ENCODE peak calls at places on chromosomes 16 and 17, in six cellular contexts. One of them, this sample, is unnamed.
A peak's percentile ranks its signal among the peaks of the same experiment; 100 is the strongest.

GRCh38 chr17:80847506-80848230 is 144.0 kb upstream of the CHMP6 start:
- DNase-seq in IMR-90: no peak
- DNase-seq in GM04504: no peak
- DNase-seq in hypothalamus: no peak
- DNase-seq in AG10803: no peak
- DNase-seq in EL: no peak
- DNase-seq in this sample: peak; percentile 75

GRCh38 chr17:45857977-45858708 is 13.5 kb downstream of the SPPL2C start:
- DNase-seq in EL: peak; percentile 33
- DNase-seq in AG10803: peak; percentile 9
- DNase-seq in IMR-90: peak; percentile 12
- DNase-seq in hypothalamus: no peak
- DNase-seq in GM04504: no peak
- DNase-seq in this sample: no peak

GRCh38 chr16:67562526-67562917 is at the start of gene CTCF:
- DNase-seq in EL: peak; percentile 86
- DNase-seq in AG10803: peak; percentile 84
- DNase-seq in GM04504: no peak
- DNase-seq in hypothalamus: peak; percentile 82
- DNase-seq in IMR-90: peak; percentile 81
- DNase-seq in this sample: peak; percentile 85

GRCh38 chr17:34307110-34307509 is 12.1 kb upstream of the CCL8 start:
- DNase-seq in IMR-90: peak; percentile 71
- DNase-seq in AG10803: peak; percentile 88
- DNase-seq in hypothalamus: no peak
- DNase-seq in EL: peak; percentile 66
- DNase-seq in GM04504: no peak
- DNase-seq in this sample: no peak

GRCh38 chr16:72172105-72173034 is at the start of gene PMFBP1:
- DNase-seq in hypothalamus: peak; percentile 34
- DNase-seq in GM04504: peak; percentile 44
- DNase-seq in AG10803: peak; percentile 66
- DNase-seq in IMR-90: peak; percentile 59
- DNase-seq in EL: peak; percentile 76
- DNase-seq in this sample: peak; percentile 23

GRCh38 chr17:5943991-5944390 is 126.2 kb upstream of the WSCD1 start:
- DNase-seq in IMR-90: no peak
- DNase-seq in GM04504: no peak
- DNase-seq in AG10803: no peak
- DNase-seq in EL: no peak
- DNase-seq in hypothalamus: no peak
- DNase-seq in this sample: no peak

GRCh38 chr16:2977440-2977839 is 2.8 kb downstream of the PKMYT1 start:
- DNase-seq in GM04504: no peak
- DNase-seq in hypothalamus: no peak
- DNase-seq in AG10803: no peak
- DNase-seq in EL: no peak
- DNase-seq in IMR-90: no peak
- DNase-seq in this sample: no peak

GRCh38 chr17:44758414-44759095 is at the start of gene ADAM11:
- DNase-seq in EL: no peak
- DNase-seq in hypothalamus: no peak
- DNase-seq in GM04504: no peak
- DNase-seq in AG10803: no peak
- DNase-seq in IMR-90: no peak
- DNase-seq in this sample: peak; percentile 22

GRCh38 chr16:4344659-4345438 is 6.3 kb downstream of the PAM16 start:
- DNase-seq in GM04504: no peak
- DNase-seq in EL: no peak
- DNase-seq in IMR-90: peak; percentile 10
- DNase-seq in AG10803: no peak
- DNase-seq in hypothalamus: no peak
- DNase-seq in this sample: no peak

GRCh38 chr17:67136191-67137025 is 92.1 kb downstream of the CACNG1 start:
- DNase-seq in AG10803: no peak
- DNase-seq in GM04504: no peak
- DNase-seq in EL: peak; percentile 64
- DNase-seq in hypothalamus: no peak
- DNase-seq in IMR-90: peak; percentile 72
- DNase-seq in this sample: no peak

GRCh38 chr17:8857919-8858318 is 9.6 kb downstream of the PIK3R6 start:
- DNase-seq in AG10803: peak; percentile 87
- DNase-seq in GM04504: no peak
- DNase-seq in IMR-90: peak; percentile 42
- DNase-seq in EL: peak; percentile 97
- DNase-seq in hypothalamus: no peak
- DNase-seq in this sample: peak; percentile 51

GRCh38 chr16:67456383-67457140 is 24.4 kb downstream of the ATP6V0D1 start:
- DNase-seq in AG10803: peak; percentile 78
- DNase-seq in hypothalamus: no peak
- DNase-seq in GM04504: peak; percentile 21
- DNase-seq in EL: peak; percentile 20
- DNase-seq in IMR-90: peak; percentile 36
- DNase-seq in this sample: no peak

GRCh38 chr16:9338510-9338909 is 247.1 kb downstream of the HAPSTR1 start:
- DNase-seq in AG10803: no peak
- DNase-seq in IMR-90: no peak
- DNase-seq in hypothalamus: no peak
- DNase-seq in EL: no peak
- DNase-seq in GM04504: no peak
- DNase-seq in this sample: no peak

GRCh38 chr17:29002811-29003210 is 3.0 kb downstream of the SEZ6 start:
- DNase-seq in EL: no peak
- DNase-seq in GM04504: no peak
- DNase-seq in IMR-90: no peak
- DNase-seq in AG10803: no peak
- DNase-seq in hypothalamus: no peak
- DNase-seq in this sample: no peak

GRCh38 chr16:69131167-69131748 is 1.1 kb downstream of the CHTF8 start:
- DNase-seq in IMR-90: peak; percentile 24
- DNase-seq in AG10803: no peak
- DNase-seq in hypothalamus: no peak
- DNase-seq in EL: peak; percentile 38
- DNase-seq in GM04504: no peak
- DNase-seq in this sample: no peak

GRCh38 chr16:57386381-57386951 is 14.2 kb downstream of the CX3CL1 start:
- DNase-seq in IMR-90: peak; percentile 38
- DNase-seq in EL: no peak
- DNase-seq in hypothalamus: no peak
- DNase-seq in AG10803: peak; percentile 49
- DNase-seq in GM04504: no peak
- DNase-seq in this sample: no peak

GRCh38 chr17:77257596-77258458 is 117.1 kb downstream of the SEC14L1 start:
- DNase-seq in AG10803: no peak
- DNase-seq in EL: no peak
- DNase-seq in hypothalamus: no peak
- DNase-seq in GM04504: no peak
- DNase-seq in IMR-90: no peak
- DNase-seq in this sample: no peak

GRCh38 chr17:34988644-34989043 is 8.3 kb downstream of the LIG3 start:
- DNase-seq in IMR-90: no peak
- DNase-seq in EL: no peak
- DNase-seq in hypothalamus: no peak
- DNase-seq in GM04504: no peak
- DNase-seq in AG10803: no peak
- DNase-seq in this sample: no peak

GRCh38 chr17:81715872-81716673 is 4.0 kb downstream of the SLC25A10 start:
- DNase-seq in hypothalamus: no peak
- DNase-seq in AG10803: no peak
- DNase-seq in IMR-90: no peak
- DNase-seq in GM04504: no peak
- DNase-seq in EL: no peak
- DNase-seq in this sample: peak; percentile 1

GRCh38 chr16:52597073-52597771 is 50.3 kb upstream of the TOX3 start:
- DNase-seq in AG10803: no peak
- DNase-seq in EL: no peak
- DNase-seq in GM04504: no peak
- DNase-seq in hypothalamus: no peak
- DNase-seq in IMR-90: no peak
- DNase-seq in this sample: no peak

GRCh38 chr16:4980691-4981090 is 22.6 kb downstream of the SEC14L5 start:
- DNase-seq in hypothalamus: no peak
- DNase-seq in GM04504: no peak
- DNase-seq in AG10803: no peak
- DNase-seq in EL: no peak
- DNase-seq in IMR-90: no peak
- DNase-seq in this sample: no peak